ENCODE peak calls at places on chromosomes 6 and 20, in seven cellular contexts. One of them, this sample, is unnamed.

GRCh38 chr6:166949533-166950442 is 6.6 kb downstream of the RNASET2 start:
- DNase-seq in stimulated activated naive CD8-positive, alpha-beta T cell treated with anti-CD3 and anti-CD28 coated beads, Interleukin-15, Interleukin-2, amounts not matched to agents 100 U/mL and 50 U/mL, for 24 hours: no peak
- DNase-seq in RWPE1: no peak
- DNase-seq in HFFc6: no peak
- DNase-seq in endothelial cell: no peak
- DNase-seq in cardiac fibroblast: no peak
- DNase-seq in GM23338: peak; percentile 57
- DNase-seq in this sample: peak; percentile 64

GRCh38 chr6:134436950-134437349 is 119.0 kb upstream of the SGK1 start:
- DNase-seq in RWPE1: no peak
- DNase-seq in cardiac fibroblast: peak; percentile 57
- DNase-seq in endothelial cell: no peak
- DNase-seq in GM23338: no peak
- DNase-seq in stimulated activated naive CD8-positive, alpha-beta T cell treated with anti-CD3 and anti-CD28 coated beads, Interleukin-15, Interleukin-2, amounts not matched to agents 100 U/mL and 50 U/mL, for 24 hours: no peak
- DNase-seq in HFFc6: no peak
- DNase-seq in this sample: no peak

GRCh38 chr6:37942606-37943376 is 123.3 kb downstream of the ZFAND3 start:
- DNase-seq in stimulated activated naive CD8-positive, alpha-beta T cell treated with anti-CD3 and anti-CD28 coated beads, Interleukin-15, Interleukin-2, amounts not matched to agents 100 U/mL and 50 U/mL, for 24 hours: no peak
- DNase-seq in cardiac fibroblast: no peak
- DNase-seq in RWPE1: no peak
- DNase-seq in HFFc6: no peak
- DNase-seq in GM23338: no peak
- DNase-seq in endothelial cell: no peak
- DNase-seq in this sample: no peak

GRCh38 chr6:52055451-52055850 is 32.0 kb downstream of the PKHD1 start:
- DNase-seq in cardiac fibroblast: no peak
- DNase-seq in HFFc6: no peak
- DNase-seq in RWPE1: no peak
- DNase-seq in stimulated activated naive CD8-positive, alpha-beta T cell treated with anti-CD3 and anti-CD28 coated beads, Interleukin-15, Interleukin-2, amounts not matched to agents 100 U/mL and 50 U/mL, for 24 hours: no peak
- DNase-seq in GM23338: no peak
- DNase-seq in endothelial cell: no peak
- DNase-seq in this sample: no peak

GRCh38 chr6:30884521-30885480 is 482 bp downstream of the DDR1 start:
- DNase-seq in RWPE1: peak; percentile 60
- DNase-seq in GM23338: peak; percentile 81
- DNase-seq in stimulated activated naive CD8-positive, alpha-beta T cell treated with anti-CD3 and anti-CD28 coated beads, Interleukin-15, Interleukin-2, amounts not matched to agents 100 U/mL and 50 U/mL, for 24 hours: peak; percentile 71
- DNase-seq in HFFc6: peak; percentile 7
- DNase-seq in endothelial cell: no peak
- DNase-seq in cardiac fibroblast: peak; percentile 74
- DNase-seq in this sample: no peak

GRCh38 chr6:11218827-11219826 is 13.3 kb downstream of the NEDD9 start:
- DNase-seq in stimulated activated naive CD8-positive, alpha-beta T cell treated with anti-CD3 and anti-CD28 coated beads, Interleukin-15, Interleukin-2, amounts not matched to agents 100 U/mL and 50 U/mL, for 24 hours: no peak
- DNase-seq in RWPE1: no peak
- DNase-seq in HFFc6: no peak
- DNase-seq in GM23338: no peak
- DNase-seq in endothelial cell: peak; percentile 47
- DNase-seq in cardiac fibroblast: peak; percentile 89
- DNase-seq in this sample: no peak

GRCh38 chr6:139080255-139080920 is 51.8 kb downstream of the ABRACL start:
- DNase-seq in RWPE1: peak; percentile 12
- DNase-seq in endothelial cell: no peak
- DNase-seq in cardiac fibroblast: no peak
- DNase-seq in HFFc6: no peak
- DNase-seq in GM23338: no peak
- DNase-seq in stimulated activated naive CD8-positive, alpha-beta T cell treated with anti-CD3 and anti-CD28 coated beads, Interleukin-15, Interleukin-2, amounts not matched to agents 100 U/mL and 50 U/mL, for 24 hours: no peak
- DNase-seq in this sample: no peak

GRCh38 chr6:30411515-30412207 is 66.7 kb downstream of the RPP21 start:
- DNase-seq in endothelial cell: peak; percentile 61
- DNase-seq in HFFc6: peak; percentile 41
- DNase-seq in stimulated activated naive CD8-positive, alpha-beta T cell treated with anti-CD3 and anti-CD28 coated beads, Interleukin-15, Interleukin-2, amounts not matched to agents 100 U/mL and 50 U/mL, for 24 hours: peak; percentile 66
- DNase-seq in RWPE1: no peak
- DNase-seq in GM23338: peak; percentile 85
- DNase-seq in cardiac fibroblast: peak; percentile 54
- DNase-seq in this sample: no peak

GRCh38 chr6:89462503-89462902 is 29.6 kb downstream of the ANKRD6 start:
- DNase-seq in stimulated activated naive CD8-positive, alpha-beta T cell treated with anti-CD3 and anti-CD28 coated beads, Interleukin-15, Interleukin-2, amounts not matched to agents 100 U/mL and 50 U/mL, for 24 hours: no peak
- DNase-seq in RWPE1: no peak
- DNase-seq in HFFc6: no peak
- DNase-seq in endothelial cell: no peak
- DNase-seq in GM23338: no peak
- DNase-seq in cardiac fibroblast: no peak
- DNase-seq in this sample: no peak

GRCh38 chr6:17965397-17965796 is 22.0 kb downstream of the KIF13A start:
- DNase-seq in RWPE1: no peak
- DNase-seq in stimulated activated naive CD8-positive, alpha-beta T cell treated with anti-CD3 and anti-CD28 coated beads, Interleukin-15, Interleukin-2, amounts not matched to agents 100 U/mL and 50 U/mL, for 24 hours: no peak
- DNase-seq in HFFc6: peak; percentile 64
- DNase-seq in endothelial cell: no peak
- DNase-seq in cardiac fibroblast: peak; percentile 28
- DNase-seq in GM23338: no peak
- DNase-seq in this sample: no peak

GRCh38 chr6:11292291-11292552 is 59.8 kb upstream of the NEDD9 start:
- DNase-seq in cardiac fibroblast: no peak
- DNase-seq in GM23338: no peak
- DNase-seq in RWPE1: no peak
- DNase-seq in stimulated activated naive CD8-positive, alpha-beta T cell treated with anti-CD3 and anti-CD28 coated beads, Interleukin-15, Interleukin-2, amounts not matched to agents 100 U/mL and 50 U/mL, for 24 hours: no peak
- DNase-seq in endothelial cell: no peak
- DNase-seq in HFFc6: no peak
- DNase-seq in this sample: no peak

GRCh38 chr6:143397229-143398222 is 53.0 kb downstream of the ADAT2 start:
- DNase-seq in stimulated activated naive CD8-positive, alpha-beta T cell treated with anti-CD3 and anti-CD28 coated beads, Interleukin-15, Interleukin-2, amounts not matched to agents 100 U/mL and 50 U/mL, for 24 hours: peak; percentile 12
- DNase-seq in HFFc6: peak; percentile 36
- DNase-seq in RWPE1: peak; percentile 99
- DNase-seq in GM23338: peak; percentile 79
- DNase-seq in cardiac fibroblast: peak; percentile 90
- DNase-seq in endothelial cell: peak; percentile 27
- DNase-seq in this sample: no peak

GRCh38 chr6:136137008-136137689 is 113.0 kb downstream of the MTFR2 start:
- DNase-seq in HFFc6: no peak
- DNase-seq in cardiac fibroblast: peak; percentile 72
- DNase-seq in RWPE1: no peak
- DNase-seq in endothelial cell: no peak
- DNase-seq in GM23338: no peak
- DNase-seq in stimulated activated naive CD8-positive, alpha-beta T cell treated with anti-CD3 and anti-CD28 coated beads, Interleukin-15, Interleukin-2, amounts not matched to agents 100 U/mL and 50 U/mL, for 24 hours: no peak
- DNase-seq in this sample: no peak

GRCh38 chr20:50987493-50988210 is 29.0 kb downstream of the MOCS3 start:
- DNase-seq in endothelial cell: peak; percentile 89
- DNase-seq in cardiac fibroblast: peak; percentile 93
- DNase-seq in stimulated activated naive CD8-positive, alpha-beta T cell treated with anti-CD3 and anti-CD28 coated beads, Interleukin-15, Interleukin-2, amounts not matched to agents 100 U/mL and 50 U/mL, for 24 hours: peak; percentile 69
- DNase-seq in HFFc6: peak; percentile 83
- DNase-seq in RWPE1: peak; percentile 87
- DNase-seq in GM23338: peak; percentile 95
- DNase-seq in this sample: no peak

GRCh38 chr6:36956111-36956820 is 1.7 kb downstream of the PI16 start:
- DNase-seq in RWPE1: peak; percentile 51
- DNase-seq in stimulated activated naive CD8-positive, alpha-beta T cell treated with anti-CD3 and anti-CD28 coated beads, Interleukin-15, Interleukin-2, amounts not matched to agents 100 U/mL and 50 U/mL, for 24 hours: no peak
- DNase-seq in HFFc6: no peak
- DNase-seq in GM23338: no peak
- DNase-seq in cardiac fibroblast: no peak
- DNase-seq in endothelial cell: no peak
- DNase-seq in this sample: no peak

GRCh38 chr20:38426006-38426405 is 9.1 kb downstream of the SNHG17 start:
- DNase-seq in GM23338: no peak
- DNase-seq in RWPE1: peak; percentile 97
- DNase-seq in endothelial cell: no peak
- DNase-seq in cardiac fibroblast: peak; percentile 79
- DNase-seq in stimulated activated naive CD8-positive, alpha-beta T cell treated with anti-CD3 and anti-CD28 coated beads, Interleukin-15, Interleukin-2, amounts not matched to agents 100 U/mL and 50 U/mL, for 24 hours: peak; percentile 43
- DNase-seq in HFFc6: peak; percentile 92
- DNase-seq in this sample: no peak

GRCh38 chr6:95078457-95078856 is 498.9 kb upstream of the MANEA start:
- DNase-seq in RWPE1: no peak
- DNase-seq in GM23338: peak; percentile 16
- DNase-seq in stimulated activated naive CD8-positive, alpha-beta T cell treated with anti-CD3 and anti-CD28 coated beads, Interleukin-15, Interleukin-2, amounts not matched to agents 100 U/mL and 50 U/mL, for 24 hours: no peak
- DNase-seq in HFFc6: no peak
- DNase-seq in cardiac fibroblast: no peak
- DNase-seq in endothelial cell: no peak
- DNase-seq in this sample: no peak

GRCh38 chr6:73152998-73153757 is 72.1 kb downstream of the KHDC1L start:
- DNase-seq in cardiac fibroblast: peak; percentile 5
- DNase-seq in RWPE1: peak; percentile 19
- DNase-seq in HFFc6: peak; percentile 30
- DNase-seq in stimulated activated naive CD8-positive, alpha-beta T cell treated with anti-CD3 and anti-CD28 coated beads, Interleukin-15, Interleukin-2, amounts not matched to agents 100 U/mL and 50 U/mL, for 24 hours: no peak
- DNase-seq in GM23338: no peak
- DNase-seq in endothelial cell: no peak
- DNase-seq in this sample: no peak

GRCh38 chr6:35040398-35040797 is 100.7 kb downstream of the TCP11 start:
- DNase-seq in HFFc6: no peak
- DNase-seq in stimulated activated naive CD8-positive, alpha-beta T cell treated with anti-CD3 and anti-CD28 coated beads, Interleukin-15, Interleukin-2, amounts not matched to agents 100 U/mL and 50 U/mL, for 24 hours: no peak
- DNase-seq in endothelial cell: no peak
- DNase-seq in GM23338: no peak
- DNase-seq in cardiac fibroblast: no peak
- DNase-seq in RWPE1: no peak
- DNase-seq in this sample: no peak

GRCh38 chr20:19022118-19022575 is 190.3 kb upstream of the SLC24A3 start:
- DNase-seq in endothelial cell: no peak
- DNase-seq in GM23338: no peak
- DNase-seq in RWPE1: no peak
- DNase-seq in HFFc6: no peak
- DNase-seq in stimulated activated naive CD8-positive, alpha-beta T cell treated with anti-CD3 and anti-CD28 coated beads, Interleukin-15, Interleukin-2, amounts not matched to agents 100 U/mL and 50 U/mL, for 24 hours: no peak
- DNase-seq in cardiac fibroblast: no peak
- DNase-seq in this sample: no peak

GRCh38 chr20:62303327-62304226 is 780 bp downstream of the ADRM1 start:
- DNase-seq in cardiac fibroblast: no peak
- DNase-seq in GM23338: no peak
- DNase-seq in RWPE1: no peak
- DNase-seq in stimulated activated naive CD8-positive, alpha-beta T cell treated with anti-CD3 and anti-CD28 coated beads, Interleukin-15, Interleukin-2, amounts not matched to agents 100 U/mL and 50 U/mL, for 24 hours: peak; percentile 25
- DNase-seq in endothelial cell: no peak
- DNase-seq in HFFc6: no peak
- DNase-seq in this sample: peak; percentile 61

GRCh38 chr6:71419954-71420692 is 131.5 kb downstream of the OGFRL1 start:
- DNase-seq in HFFc6: no peak
- DNase-seq in cardiac fibroblast: peak; percentile 58
- DNase-seq in GM23338: peak; percentile 66
- DNase-seq in stimulated activated naive CD8-positive, alpha-beta T cell treated with anti-CD3 and anti-CD28 coated beads, Interleukin-15, Interleukin-2, amounts not matched to agents 100 U/mL and 50 U/mL, for 24 hours: peak; percentile 5
- DNase-seq in endothelial cell: peak; percentile 56
- DNase-seq in RWPE1: no peak
- DNase-seq in this sample: peak; percentile 78

GRCh38 chr20:48186447-48186846 is 401.2 kb upstream of the SULF2 start:
- DNase-seq in HFFc6: no peak
- DNase-seq in stimulated activated naive CD8-positive, alpha-beta T cell treated with anti-CD3 and anti-CD28 coated beads, Interleukin-15, Interleukin-2, amounts not matched to agents 100 U/mL and 50 U/mL, for 24 hours: no peak
- DNase-seq in GM23338: no peak
- DNase-seq in endothelial cell: no peak
- DNase-seq in cardiac fibroblast: peak; percentile 53
- DNase-seq in RWPE1: peak; percentile 75
- DNase-seq in this sample: no peak

GRCh38 chr20:35008411-35009342 is 53.0 kb downstream of the MYH7B start:
- DNase-seq in endothelial cell: no peak
- DNase-seq in RWPE1: no peak
- DNase-seq in GM23338: no peak
- DNase-seq in cardiac fibroblast: peak; percentile 35
- DNase-seq in stimulated activated naive CD8-positive, alpha-beta T cell treated with anti-CD3 and anti-CD28 coated beads, Interleukin-15, Interleukin-2, amounts not matched to agents 100 U/mL and 50 U/mL, for 24 hours: no peak
- DNase-seq in HFFc6: no peak
- DNase-seq in this sample: peak; percentile 70

GRCh38 chr6:71228461-71229041 is 60.1 kb upstream of the OGFRL1 start:
- DNase-seq in GM23338: no peak
- DNase-seq in RWPE1: peak; percentile 26
- DNase-seq in stimulated activated naive CD8-positive, alpha-beta T cell treated with anti-CD3 and anti-CD28 coated beads, Interleukin-15, Interleukin-2, amounts not matched to agents 100 U/mL and 50 U/mL, for 24 hours: no peak
- DNase-seq in endothelial cell: no peak
- DNase-seq in HFFc6: peak; percentile 21
- DNase-seq in cardiac fibroblast: no peak
- DNase-seq in this sample: no peak

This sample was measured in Right ventricle myocardium inferior.